ENCODE peak calls at places on chromosomes 3 and 15, in four cellular contexts. F is cardiac fibroblast, K is neural crest cell, E is progenitor cell of endocrine pancreas. V is an unnamed sample.

GRCh38 chr15:63596666-63597032 is 538 bp upstream of the FBXL22 start:
- DNase-seq in F (no peak), K (no peak), E (no peak), V (no peak)

GRCh38 chr3:189056612-189057352 is 115.0 kb upstream of the TPRG1 start:
- DNase-seq in F (no peak), K (no peak), E (no peak), V (no peak)

GRCh38 chr15:67839358-67839928 is 402 bp downstream of the RNU6-1 start:
- DNase-seq in E (no peak), F (peak), K (no peak), V (no peak)

GRCh38 chr15:100901702-100902435 is 17.3 kb upstream of the LRRK1 start:
- DNase-seq in E (no peak), K (no peak), F (peak), V (no peak)

GRCh38 chr3:51340989-51341636 is 44.0 kb upstream of the MANF start:
- DNase-seq in K (no peak), E (no peak), F (peak), V (no peak)

GRCh38 chr3:112084980-112085697 is 1.1 kb upstream of the C3orf52 start:
- DNase-seq in F (no peak), K (no peak), E (no peak), V (no peak)

GRCh38 chr3:72485649-72486048 is 362.6 kb downstream of the SHQ1 start:
- DNase-seq in K (no peak), E (no peak), F (peak), V (no peak)

GRCh38 chr3:31955581-31955980 is 25.5 kb downstream of the OSBPL10 start:
- DNase-seq in F (no peak), E (no peak), K (no peak), V (no peak)

GRCh38 chr3:42014443-42014945 is 52.6 kb upstream of the ULK4 start:
- DNase-seq in K (no peak), E (no peak), F (peak), V (no peak)

GRCh38 chr15:38035701-38036100 is 101.3 kb downstream of the TMCO5A start:
- DNase-seq in E (no peak), F (no peak), K (no peak), V (no peak)

GRCh38 chr3:167837430-167837829 is 101.9 kb downstream of the SERPINI1 start:
- DNase-seq in K (no peak), E (no peak), F (no peak), V (no peak)

GRCh38 chr3:106482436-106482835 is 613.6 kb upstream of the CBLB start:
- DNase-seq in K (no peak), F (peak), E (no peak), V (no peak)

GRCh38 chr3:149307435-149307783 is 26.0 kb downstream of the TM4SF18 start:
- DNase-seq in K (no peak), F (no peak), E (no peak), V (no peak)

GRCh38 chr3:180018588-180018987 is 18.1 kb downstream of the PEX5L start:
- DNase-seq in F (no peak), E (no peak), K (no peak), V (no peak)

GRCh38 chr3:24519368-24520100 is 24.9 kb upstream of the THRB start:
- DNase-seq in E (no peak), K (no peak), F (peak), V (no peak)

GRCh38 chr15:47908950-47909670 is 191.8 kb downstream of the SEMA6D start:
- DNase-seq in F (no peak), K (no peak), E (no peak), V (no peak)

GRCh38 chr3:106510206-106510605 is 641.4 kb upstream of the CBLB start:
- DNase-seq in K (no peak), E (no peak), F (peak), V (no peak)

GRCh38 chr3:139235192-139235591 is 108.6 kb upstream of the MRPS22 start:
- DNase-seq in F (no peak), K (no peak), E (no peak), V (no peak)

GRCh38 chr3:8739757-8740508 is 6.3 kb downstream of the CAV3 start:
- DNase-seq in E (no peak), F (peak), K (no peak), V (no peak)

GRCh38 chr15:81858136-81858535 is 187.7 kb downstream of the MEX3B start:
- DNase-seq in F (no peak), K (no peak), E (no peak), V (no peak)

GRCh38 chr15:67827561-67828378 is 2.5 kb downstream of the SKOR1 start:
- DNase-seq in E (no peak), F (no peak), K (no peak), V (peak)

GRCh38 chr3:106013971-106014370 is 145.2 kb upstream of the CBLB start:
- DNase-seq in K (no peak), F (peak), E (no peak), V (no peak)

GRCh38 chr15:42605281-42605744 is 29.9 kb downstream of the STARD9 start:
- DNase-seq in E (no peak), F (peak), K (no peak), V (peak)

GRCh38 chr3:194686816-194687637 is 1.3 kb downstream of the FAM43A start:
- DNase-seq in F (peak), E (peak), K (peak), V (peak)

GRCh38 chr3:49906004-49906860 is 2.6 kb upstream of the MST1R start:
- DNase-seq in F (peak), E (no peak), K (peak), V (peak)

GRCh38 chr15:45642203-45642932 is 7.5 kb downstream of the SQOR start:
- DNase-seq in K (no peak), E (no peak), F (peak), V (no peak)

GRCh38 chr3:80232760-80233159 is 465.0 kb upstream of the ROBO1 start:
- DNase-seq in K (no peak), F (peak), E (no peak), V (no peak)

GRCh38 chr15:88484781-88485246 is 17.3 kb downstream of the MRPS11 start:
- DNase-seq in E (no peak), F (peak), K (no peak), V (no peak)

GRCh38 chr3:83224101-83224868 is 1462.8 kb upstream of the GBE1 start:
- DNase-seq in K (no peak), F (peak), E (no peak), V (no peak)

GRCh38 chr3:144516029-144516428 is 544.4 kb downstream of the DIPK2A start:
- DNase-seq in E (no peak), F (no peak), K (no peak), V (no peak)

GRCh38 chr3:11155341-11156025 is 1.2 kb downstream of the HRH1 start:
- DNase-seq in K (peak), F (peak), E (peak), V (peak)

GRCh38 chr15:40092416-40093223 is 16.1 kb downstream of the BMF start:
- DNase-seq in F (peak), E (no peak), K (no peak), V (no peak)

GRCh38 chr15:65869954-65870871 is 922 bp downstream of the RAB11A start:
- DNase-seq in E (peak), F (peak), K (peak), V (peak)

GRCh38 chr3:99542771-99543518 is 95.4 kb upstream of the COL8A1 start:
- DNase-seq in E (no peak), K (no peak), F (no peak), V (no peak)

GRCh38 chr15:24848050-24848449 is 106.7 kb upstream of the SNRPN start:
- DNase-seq in E (peak), K (peak), F (peak), V (peak)

GRCh38 chr3:40078590-40078989 is 230.9 kb upstream of the EIF1B start:
- DNase-seq in E (no peak), F (no peak), K (no peak), V (no peak)
- TF ChIP-seq CTCF in E (no peak), F (no peak), K (no peak), V (no peak)

GRCh38 chr3:120559228-120560061 is 36.7 kb upstream of the NDUFB4 start:
- DNase-seq in K (peak), F (peak), E (no peak), V (peak)
- TF ChIP-seq CTCF in K (no peak), F (no peak), E (no peak), V (peak)

DNA sequence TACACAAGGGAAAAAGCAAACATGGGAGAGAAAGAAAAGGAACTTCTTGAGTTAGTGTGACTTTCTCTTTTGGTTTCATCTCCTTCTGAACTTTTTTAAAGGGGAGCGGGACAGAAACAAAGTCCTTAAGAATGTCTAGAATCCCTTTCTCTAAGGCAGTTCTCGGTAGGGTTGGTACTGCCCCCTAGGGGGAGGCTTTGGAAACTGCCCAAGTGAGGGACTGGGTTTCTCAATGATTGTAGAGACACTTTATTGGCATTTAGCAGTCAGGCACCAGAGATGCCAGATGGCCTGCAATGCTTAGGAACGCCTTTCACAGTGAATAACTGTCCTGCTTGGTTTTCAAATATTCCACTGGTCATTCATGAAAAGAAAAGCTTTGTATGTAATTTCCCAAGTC is 172.6 kb downstream of the WDR72 start:
- DNase-seq in F (no peak), K (peak), E (peak), V (peak)
- TF ChIP-seq CTCF in F (no peak), K (peak), E (peak), V (peak)

GRCh38 chr15:76928231-76928630 is 3.3 kb upstream of the RCN2 start:
- DNase-seq in F (no peak), K (no peak), E (no peak), V (no peak)

GRCh38 chr15:76932090-76932966 is 779 bp downstream of the RCN2 start:
- DNase-seq in E (no peak), K (no peak), F (peak), V (no peak)

GRCh38 chr15:76931397-76932089 is at the start of gene RCN2:
- DNase-seq in E (peak), F (peak), K (peak), V (peak)

GRCh38 chr15:76929011-76929760 is 2.4 kb upstream of the RCN2 start:
- DNase-seq in K (no peak), F (no peak), E (no peak), V (no peak)

DNA sequence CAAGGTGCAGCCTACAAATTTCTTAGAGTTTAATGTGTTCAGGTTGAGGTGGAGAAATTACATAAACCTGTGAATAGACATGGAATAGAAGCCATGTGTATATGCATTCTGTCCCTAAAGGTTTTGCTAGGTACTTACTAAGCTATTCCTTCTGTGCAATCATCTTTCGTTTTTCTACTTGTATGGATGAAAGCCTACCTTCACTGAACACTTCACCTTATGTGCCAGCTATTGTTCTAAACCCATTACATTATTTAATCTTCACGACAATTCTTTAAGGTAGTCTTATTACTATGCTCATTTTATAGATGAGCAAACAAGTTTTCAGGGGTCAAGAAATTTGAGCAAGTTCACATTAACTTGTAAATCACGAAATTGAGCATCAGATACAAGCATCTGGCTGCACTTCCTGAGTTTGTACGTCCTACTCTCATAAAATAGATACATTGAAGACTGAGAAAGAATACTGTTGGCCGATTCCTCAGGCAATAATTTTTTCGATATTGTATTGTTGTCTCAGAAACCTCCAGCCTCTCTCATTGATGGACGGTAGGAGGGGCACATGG is 635 bp upstream of the RCN2 start:
- DNase-seq in E (no peak), K (no peak), F (no peak), V (no peak)
- TF ChIP-seq CTCF in E (no peak), K (no peak), F (no peak), V (no peak)

DNA sequence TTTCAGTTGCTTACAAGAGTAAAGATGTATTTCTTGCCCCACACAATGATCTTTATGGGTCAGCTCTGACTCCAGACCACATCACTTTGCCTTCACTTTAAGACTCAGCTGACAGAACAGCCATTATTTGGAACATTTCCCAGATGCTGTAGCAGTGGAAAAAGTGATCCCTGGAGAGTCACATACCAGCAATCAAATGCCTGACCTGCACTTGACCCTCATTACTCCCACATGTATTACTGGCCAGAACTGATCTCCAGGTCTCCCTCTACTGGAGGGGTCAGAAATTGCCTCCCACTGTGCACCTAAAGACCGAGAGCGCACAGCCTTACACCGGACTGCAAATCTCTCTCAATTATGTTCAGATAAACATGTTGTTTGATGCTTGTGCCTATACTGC is 88.6 kb upstream of the ZNF385D start:
- DNase-seq in E (no peak), K (no peak), F (peak), V (no peak)
- TF ChIP-seq CTCF in E (no peak), K (peak), F (peak), V (peak)

DNA sequence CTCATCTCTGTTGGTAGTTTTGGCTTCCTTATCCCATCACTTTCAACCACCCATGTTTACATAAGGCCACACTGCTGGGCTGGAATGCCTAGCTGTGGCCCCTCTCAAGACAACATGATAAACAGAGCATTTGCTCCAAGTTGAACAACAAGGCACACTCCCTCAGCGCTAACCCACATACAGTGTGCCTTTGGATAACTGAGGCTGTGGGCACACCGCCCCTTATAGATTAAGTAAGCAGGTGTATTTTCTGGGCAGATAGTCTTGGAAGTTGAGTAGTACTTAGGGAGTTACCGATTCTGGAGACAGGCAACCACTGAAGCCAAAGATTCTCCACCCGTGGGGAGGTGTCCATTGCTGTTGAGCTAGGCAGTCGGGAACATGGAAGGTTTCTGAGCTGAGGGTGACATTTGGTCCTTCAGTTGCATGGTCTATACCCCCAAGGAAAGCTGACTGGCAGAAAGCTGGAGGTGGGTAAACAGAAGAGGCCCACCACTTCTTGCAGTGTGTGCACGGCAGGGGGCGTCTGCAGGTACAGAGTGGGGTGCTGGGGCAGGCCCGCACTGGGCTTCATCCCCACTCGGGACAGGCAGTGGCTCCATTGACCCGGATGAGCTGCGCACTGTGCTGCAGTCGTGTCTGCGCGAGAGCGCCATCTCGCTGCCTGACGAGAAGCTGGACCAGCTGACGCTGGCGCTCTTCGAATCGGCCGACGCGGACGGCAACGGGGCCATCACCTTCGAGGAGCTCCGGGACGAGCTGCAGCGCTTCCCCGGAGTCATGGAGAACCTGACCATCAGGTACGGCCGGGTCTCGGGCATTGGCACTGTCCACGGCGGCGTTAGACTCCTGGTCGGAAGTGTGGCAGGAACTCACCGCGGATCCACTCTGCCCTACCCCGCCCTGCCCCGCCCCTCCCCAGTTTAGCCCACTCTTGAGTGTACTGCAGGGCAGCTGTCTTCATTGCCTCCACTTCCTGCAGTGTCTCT is 16.8 kb downstream of the NOX5 start:
- DNase-seq in F (peak), K (peak), E (peak), V (peak)
- TF ChIP-seq CTCF in F (peak), K (peak), E (peak), V (peak)

V was measured in glutamatergic neuron.